ENCODE peak calls at places on chromosomes 12 and 14, in four cellular contexts. O is heart left ventricle, M is A673, F is HepG2. B is an unnamed sample.

GRCh38 chr14:101736585-101736984 is 24.9 kb upstream of the PPP2R5C start:
- DNase-seq in O (no peak), M (no peak), F (no peak), B (no peak)

GRCh38 chr14:50339178-50339804 is 27.2 kb downstream of the DMAC2L start:
- DNase-seq in O (no peak), M (no peak), F (no peak), B (no peak)

GRCh38 chr12:74538491-74539258 is 1.0 kb downstream of the ATXN7L3B start:
- DNase-seq in O (no peak), M (no peak), F (no peak), B (no peak)

GRCh38 chr14:61064210-61064609 is 83.2 kb downstream of the SLC38A6 start:
- DNase-seq in O (no peak), M (peak; percentile 19), F (no peak), B (no peak)

GRCh38 chr12:6370994-6371754 is 4.2 kb downstream of the SCNN1A start:
- DNase-seq in O (no peak), M (no peak), F (peak; percentile 97), B (peak; percentile 79)

GRCh38 chr14:90523961-90524875 is 127.4 kb downstream of the CALM1 start:
- DNase-seq in O (no peak), M (no peak), F (no peak), B (no peak)

GRCh38 chr12:40013292-40013691 is 92.6 kb downstream of the SLC2A13 start:
- DNase-seq in O (no peak), M (no peak), F (no peak), B (no peak)

GRCh38 chr12:108752387-108752786 is 21.1 kb upstream of the CORO1C start:
- DNase-seq in O (no peak), M (peak; percentile 62), F (no peak), B (no peak)

GRCh38 chr14:102362084-102362483 is 606 bp downstream of the CINP start:
- DNase-seq in O (no peak), M (no peak), F (no peak), B (no peak)

GRCh38 chr12:1544991-1545700 is 49.2 kb downstream of the FBXL14 start:
- DNase-seq in O (no peak), M (peak; percentile 53), F (peak; percentile 7), B (no peak)

GRCh38 chr14:30759172-30760125 is 114.9 kb upstream of the COCH start:
- DNase-seq in O (no peak), M (no peak), F (no peak), B (no peak)

GRCh38 chr12:96257550-96258392 is 63.6 kb downstream of the ELK3 start:
- DNase-seq in O (no peak), M (no peak), F (peak; percentile 67), B (no peak)

GRCh38 chr14:103897075-103897947 is 30.9 kb upstream of the TDRD9 start:
- DNase-seq in O (peak; percentile 66), M (no peak), F (peak; percentile 28), B (peak; percentile 52)

GRCh38 chr12:55974308-55974724 is 438 bp downstream of the RAB5B start:
- DNase-seq in O (peak; percentile 65), M (peak; percentile 27), F (peak; percentile 31), B (peak; percentile 61)

GRCh38 chr14:77186911-77187648 is 5.5 kb downstream of the TMEM63C start:
- DNase-seq in O (no peak), M (no peak), F (no peak), B (no peak)

GRCh38 chr14:89351364-89351957 is 65.6 kb downstream of the FOXN3 start:
- DNase-seq in O (no peak), M (peak; percentile 63), F (peak; percentile 98), B (peak; percentile 47)

GRCh38 chr12:45282411-45282810 is 66.5 kb downstream of the ANO6 start:
- DNase-seq in O (no peak), M (no peak), F (no peak), B (no peak)

GRCh38 chr12:123397400-123397799 is 13.5 kb downstream of the KMT5A start:
- DNase-seq in O (no peak), M (no peak), F (no peak), B (no peak)

GRCh38 chr12:123398177-123398916 is 14.4 kb downstream of the KMT5A start:
- DNase-seq in O (peak; percentile 75), M (no peak), F (no peak), B (peak; percentile 34)

GRCh38 chr12:123396954-123397353 is 13.0 kb downstream of the KMT5A start:
- DNase-seq in O (no peak), M (no peak), F (no peak), B (no peak)

GRCh38 chr12:123395236-123395635 is 11.3 kb downstream of the KMT5A start:
- DNase-seq in O (no peak), M (no peak), F (no peak), B (no peak)

GRCh38 chr12:123396543-123396942 is 12.6 kb downstream of the KMT5A start:
- DNase-seq in O (no peak), M (no peak), F (no peak), B (no peak)
- H3K36me3 ChIP-seq in O (peaks cover 24% of the 10 kb centered on the region), M (peaks cover 74% of the 10 kb centered on the region), F (peaks cover 61% of the 10 kb centered on the region), B (peaks cover 50% of the 10 kb centered on the region)

DNA sequence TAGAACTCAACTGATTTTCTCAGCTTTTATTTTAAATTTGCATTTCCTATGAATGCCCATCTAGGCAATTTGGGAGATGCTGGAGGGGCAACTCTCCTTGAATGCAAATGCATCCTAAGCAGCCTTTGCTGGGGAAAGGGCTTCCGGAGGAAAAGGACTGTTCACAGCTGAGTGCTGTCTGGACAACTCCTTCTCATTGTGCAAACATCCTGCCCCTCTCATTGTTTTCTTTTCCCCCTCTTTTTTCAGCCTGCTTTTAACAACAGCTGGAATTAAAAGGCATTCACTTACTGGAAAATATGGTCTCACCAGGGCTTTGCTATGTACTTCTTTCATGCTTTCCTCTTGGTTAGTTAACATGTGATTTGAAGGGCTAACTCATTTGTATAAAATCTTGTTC is 397.8 kb downstream of the FUT8 start:
- DNase-seq in O (no peak), M (no peak), F (no peak), B (no peak)
- H3K9me3 ChIP-seq in O (peaks cover 12% of the 10 kb centered on the region), M (no peaks in the 10 kb centered on the region), F (peaks cover 12% of the 10 kb centered on the region), B (no peaks in the 10 kb centered on the region)

GRCh38 chr12:110015132-110015531 is 15.9 kb downstream of the ANKRD13A start:
- DNase-seq in O (no peak), M (no peak), F (no peak), B (no peak)
- TF ChIP-seq CTCF in O (no peak), M (no peak), F (no peak), B (no peak)

DNA sequence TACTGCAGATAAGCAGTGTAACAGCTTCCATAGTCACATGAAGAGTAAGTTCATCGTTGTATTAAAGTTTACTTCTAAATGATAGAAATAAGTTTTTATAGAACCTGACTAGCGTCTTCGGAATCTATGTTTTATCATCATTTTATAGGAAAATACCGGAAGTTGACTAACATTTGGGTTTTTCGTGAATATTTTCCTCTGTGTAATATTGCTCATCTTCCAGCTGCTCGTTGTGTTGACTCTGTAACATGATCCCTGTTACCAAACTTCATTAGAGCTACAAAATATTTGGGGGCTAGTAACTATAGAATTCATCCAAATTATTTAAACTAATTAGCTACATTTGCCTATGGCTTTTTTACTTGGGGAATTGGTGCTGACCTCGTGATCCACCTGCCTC is 37.2 kb downstream of the DDX51 start:
- DNase-seq in O (no peak), M (no peak), F (no peak), B (no peak)
- H3K36me3 ChIP-seq in O (peaks cover 4% of the 10 kb centered on the region), M (peaks cover 4% of the 10 kb centered on the region), F (peaks cover 35% of the 10 kb centered on the region), B (no peaks in the 10 kb centered on the region)

GRCh38 chr14:105842105-105842504 is 315.7 kb downstream of the TMEM121 start:
- DNase-seq in O (no peak), M (no peak), F (no peak), B (no peak)

GRCh38 chr14:105841022-105842009 is 314.9 kb downstream of the TMEM121 start:
- DNase-seq in O (no peak), M (no peak), F (no peak), B (no peak)

GRCh38 chr14:105844810-105845724 is 318.7 kb downstream of the TMEM121 start:
- DNase-seq in O (no peak), M (no peak), F (no peak), B (no peak)

GRCh38 chr14:105844047-105844630 is 317.8 kb downstream of the TMEM121 start:
- DNase-seq in O (no peak), M (no peak), F (no peak), B (no peak)

DNA sequence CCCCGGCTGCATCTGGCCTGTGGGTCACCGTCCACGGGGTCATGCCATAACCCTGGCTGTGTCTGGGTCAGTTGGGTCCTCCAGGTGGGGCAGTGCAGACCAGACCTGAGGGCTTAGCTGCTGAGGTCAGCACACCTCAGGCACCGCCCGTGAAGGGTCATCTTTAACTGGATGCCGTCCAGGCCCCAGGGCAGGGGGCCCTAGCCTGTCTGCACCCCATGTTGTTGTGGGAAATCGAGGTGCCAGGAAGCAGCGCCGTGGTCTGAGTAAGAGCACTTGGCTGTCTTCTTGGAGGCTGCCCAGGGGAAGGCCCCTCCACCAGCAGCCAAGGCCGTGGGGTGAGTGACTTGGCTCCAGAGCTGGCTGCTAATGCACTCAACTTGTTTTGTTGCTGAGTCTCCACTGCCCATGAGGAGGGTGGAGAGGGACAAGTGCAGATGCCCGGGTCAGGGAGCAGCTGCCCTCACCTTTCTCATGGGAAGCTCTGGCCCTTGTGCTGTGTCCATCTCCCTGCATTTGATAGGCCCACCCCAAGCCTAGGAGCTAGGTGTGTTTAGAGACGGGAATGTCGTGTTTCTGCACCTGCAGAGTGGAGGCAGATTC is 317.2 kb downstream of the TMEM121 start:
- DNase-seq in O (no peak), M (no peak), F (no peak), B (no peak)
- H3K9me3 ChIP-seq in O (peaks cover 7% of the 10 kb centered on the region), M (no peaks in the 10 kb centered on the region), F (no peaks in the 10 kb centered on the region), B (no peaks in the 10 kb centered on the region)

GRCh38 chr14:96564389-96564788 is 62.2 kb downstream of the PAPOLA start:
- DNase-seq in O (no peak), M (peak; percentile 48), F (no peak), B (no peak)
- TF ChIP-seq CTCF in O (no peak), M (peak; percentile 49), F (no peak), B (no peak)

GRCh38 chr14:65100905-65101541 is 1.3 kb downstream of the MAX start:
- DNase-seq in O (no peak), M (no peak), F (no peak), B (no peak)

GRCh38 chr14:65101631-65102440 is 481 bp downstream of the MAX start:
- DNase-seq in O (peak; percentile 47), M (peak; percentile 6), F (no peak), B (peak; percentile 33)

GRCh38 chr14:65104791-65105190 is 2.5 kb upstream of the MAX start:
- DNase-seq in O (no peak), M (no peak), F (no peak), B (no peak)

GRCh38 chr14:65102441-65103149 is at the start of gene MAX:
- DNase-seq in O (peak; percentile 99), M (peak; percentile 99), F (peak; percentile 97), B (peak; percentile 99)

DNA sequence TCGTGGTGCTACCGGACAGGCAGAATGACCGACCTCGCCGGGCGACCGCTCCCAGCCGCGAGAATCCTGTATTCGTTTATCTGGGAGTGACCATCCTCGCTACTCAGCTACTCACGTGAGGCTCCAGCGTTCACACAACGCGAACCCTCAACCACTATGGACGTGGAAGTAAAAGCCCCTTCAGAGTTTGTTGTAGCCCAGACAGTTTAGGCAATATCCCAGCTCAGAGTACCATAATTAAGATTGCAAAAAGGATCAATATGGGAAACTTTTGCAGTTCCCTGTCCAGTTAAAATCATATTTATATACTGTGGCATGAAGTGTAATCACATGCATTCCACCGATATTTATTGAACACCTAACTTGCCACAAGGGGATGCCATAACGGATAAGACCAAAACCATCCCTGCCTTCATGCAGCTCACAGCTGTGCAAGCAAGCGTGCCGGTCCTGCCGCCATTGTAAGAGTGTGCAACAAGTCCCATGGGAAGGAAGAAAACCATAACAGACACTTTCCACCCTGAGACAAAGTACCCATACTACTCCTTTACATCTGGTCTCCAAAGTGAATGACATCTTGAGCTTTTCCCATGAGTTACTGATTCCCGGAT is 938 bp upstream of the MAX start:
- DNase-seq in O (no peak), M (peak; percentile 67), F (peak; percentile 24), B (no peak)
- H3K36me3 ChIP-seq in O (no peaks in the 10 kb centered on the region), M (peaks cover 3% of the 10 kb centered on the region), F (peaks cover 2% of the 10 kb centered on the region), B (no peaks in the 10 kb centered on the region)